ENCODE peak calls at places on chromosome 16, in five cellular contexts. X is cardiac muscle cell; H is breast epithelium; T is pancreas; Y is naive thymus-derived CD4-positive, alpha-beta T cell. I is an unnamed sample.

GRCh38 chr16:88298166-88298881 is 84.4 kb upstream of the ZNF469 start:
- DNase-seq in H (no peak), T (no peak), X (no peak), Y (no peak), I (no peak)

GRCh38 chr16:55499951-55500350 is 8.9 kb upstream of the LPCAT2 start:
- DNase-seq in T (no peak), Y (no peak), X (peak; percentile 32), H (peak; percentile 32), I (no peak)

GRCh38 chr16:11256657-11257130 is 690 bp upstream of the SOCS1 start:
- DNase-seq in Y (no peak), T (peak; percentile 45), X (peak; percentile 61), H (no peak), I (no peak)

GRCh38 chr16:48409839-48410610 is 24.8 kb upstream of the SIAH1 start:
- DNase-seq in H (peak; percentile 24), Y (no peak), X (no peak), T (peak; percentile 8), I (no peak)

GRCh38 chr16:12513057-12513790 is 290.5 kb downstream of the CPPED1 start:
- DNase-seq in H (no peak), X (no peak), Y (no peak), T (no peak), I (no peak)

GRCh38 chr16:12119562-12119961 is 143.0 kb downstream of the SNX29 start:
- DNase-seq in T (no peak), X (no peak), Y (no peak), H (no peak), I (no peak)

GRCh38 chr16:31382485-31383161 is 10.5 kb upstream of the ITGAD start:
- DNase-seq in X (peak; percentile 79), Y (peak; percentile 58), H (peak; percentile 33), T (peak; percentile 68), I (peak; percentile 66)

GRCh38 chr16:75471723-75472634 is 7.5 kb upstream of the TMEM170A start:
- DNase-seq in H (peak; percentile 34), Y (peak; percentile 34), T (peak; percentile 39), X (peak; percentile 76), I (peak; percentile 40)

GRCh38 chr16:72291121-72291520 is 119.2 kb upstream of the PMFBP1 start:
- DNase-seq in T (no peak), H (no peak), X (no peak), Y (no peak), I (no peak)

GRCh38 chr16:35302859-35303258 is 1843.4 kb downstream of the TP53TG3F start:
- DNase-seq in X (no peak), T (no peak), H (no peak), Y (no peak), I (no peak)

GRCh38 chr16:66881964-66882508 is 1.7 kb downstream of the PDP2 start:
- DNase-seq in H (no peak), T (no peak), X (no peak), Y (no peak), I (no peak)

GRCh38 chr16:24344791-24345190 is 88.7 kb downstream of the CACNG3 start:
- DNase-seq in X (no peak), Y (no peak), T (no peak), H (no peak), I (no peak)

GRCh38 chr16:495127-495748 is 32.3 kb upstream of the CAPN15 start:
- DNase-seq in X (peak; percentile 29), Y (peak; percentile 16), T (no peak), H (no peak), I (no peak)

GRCh38 chr16:64983226-64983625 is 138.6 kb downstream of the CDH11 start:
- DNase-seq in X (no peak), T (no peak), H (no peak), Y (no peak), I (no peak)

GRCh38 chr16:27330542-27330941 is 16.8 kb downstream of the IL4R start:
- DNase-seq in T (no peak), X (no peak), Y (no peak), H (peak; percentile 89), I (no peak)

GRCh38 chr16:85667841-85668413 is 20.8 kb downstream of the GINS2 start:
- DNase-seq in T (no peak), Y (no peak), X (no peak), H (no peak), I (no peak)

GRCh38 chr16:70809392-70810060 is 8.6 kb upstream of the VAC14 start:
- DNase-seq in Y (no peak), H (no peak), X (no peak), T (no peak), I (peak; percentile 23)

GRCh38 chr16:17852977-17853702 is 382.4 kb upstream of the XYLT1 start:
- DNase-seq in Y (no peak), H (no peak), X (no peak), T (no peak), I (no peak)

GRCh38 chr16:3152022-3152272 is 17.1 kb downstream of the ZNF213 start:
- DNase-seq in X (no peak), H (no peak), T (no peak), Y (no peak), I (no peak)

GRCh38 chr16:52294660-52295059 is 252.3 kb downstream of the TOX3 start:
- DNase-seq in Y (no peak), X (no peak), T (no peak), H (no peak), I (no peak)

GRCh38 chr16:87580855-87581261 is 21.4 kb upstream of the JPH3 start:
- DNase-seq in X (no peak), Y (no peak), H (no peak), T (no peak), I (no peak)

GRCh38 chr16:1466968-1467521 is 7.8 kb downstream of the CLCN7 start:
- DNase-seq in T (no peak), Y (no peak), H (no peak), X (no peak), I (no peak)

GRCh38 chr16:86604436-86605220 is 26.3 kb downstream of the FOXL1 start:
- DNase-seq in T (no peak), H (peak; percentile 32), X (no peak), Y (peak; percentile 44), I (peak; percentile 39)

GRCh38 chr16:89557230-89557935 is 3.1 kb upstream of the RPL13 start:
- DNase-seq in H (no peak), T (peak; percentile 62), X (peak; percentile 83), Y (peak; percentile 80), I (peak; percentile 88)

GRCh38 chr16:66275795-66276428 is 90.6 kb upstream of the CDH5 start:
- DNase-seq in H (no peak), X (peak; percentile 68), T (peak; percentile 20), Y (no peak), I (peak; percentile 43)

GRCh38 chr16:19810817-19811731 is 73.6 kb downstream of the GPRC5B start:
- DNase-seq in Y (no peak), T (no peak), H (no peak), X (no peak), I (no peak)

GRCh38 chr16:19812986-19813385 is 71.7 kb downstream of the GPRC5B start:
- DNase-seq in T (no peak), Y (no peak), H (no peak), X (no peak), I (no peak)

GRCh38 chr16:19808061-19808621 is 76.5 kb downstream of the GPRC5B start:
- DNase-seq in H (no peak), X (peak; percentile 79), T (peak; percentile 75), Y (no peak), I (no peak)

GRCh38 chr16:19809121-19809635 is 75.5 kb downstream of the GPRC5B start:
- DNase-seq in H (no peak), X (no peak), T (no peak), Y (no peak), I (no peak)

GRCh38 chr16:19809693-19810092 is 75.0 kb downstream of the GPRC5B start:
- DNase-seq in T (no peak), Y (no peak), X (no peak), H (no peak), I (no peak)
- H3K27ac ChIP-seq in T (peak overlapping the region; percentile 74), Y (no peak overlapping the region), X (no peak overlapping the region), H (no peak overlapping the region), I (no peak overlapping the region)

GRCh38 chr16:14286381-14287230 is 215.5 kb downstream of the MRTFB start:
- DNase-seq in H (no peak), X (no peak), T (no peak), Y (no peak), I (no peak)

GRCh38 chr16:14285542-14286380 is 214.6 kb downstream of the MRTFB start:
- DNase-seq in X (peak; percentile 94), Y (peak; percentile 99), T (peak; percentile 88), H (peak; percentile 89), I (peak; percentile 94)

GRCh38 chr16:14283786-14284185 is 212.7 kb downstream of the MRTFB start:
- DNase-seq in X (no peak), T (no peak), Y (no peak), H (no peak), I (no peak)

GRCh38 chr16:14284371-14284770 is 213.3 kb downstream of the MRTFB start:
- DNase-seq in H (no peak), T (no peak), Y (no peak), X (no peak), I (no peak)

DNA sequence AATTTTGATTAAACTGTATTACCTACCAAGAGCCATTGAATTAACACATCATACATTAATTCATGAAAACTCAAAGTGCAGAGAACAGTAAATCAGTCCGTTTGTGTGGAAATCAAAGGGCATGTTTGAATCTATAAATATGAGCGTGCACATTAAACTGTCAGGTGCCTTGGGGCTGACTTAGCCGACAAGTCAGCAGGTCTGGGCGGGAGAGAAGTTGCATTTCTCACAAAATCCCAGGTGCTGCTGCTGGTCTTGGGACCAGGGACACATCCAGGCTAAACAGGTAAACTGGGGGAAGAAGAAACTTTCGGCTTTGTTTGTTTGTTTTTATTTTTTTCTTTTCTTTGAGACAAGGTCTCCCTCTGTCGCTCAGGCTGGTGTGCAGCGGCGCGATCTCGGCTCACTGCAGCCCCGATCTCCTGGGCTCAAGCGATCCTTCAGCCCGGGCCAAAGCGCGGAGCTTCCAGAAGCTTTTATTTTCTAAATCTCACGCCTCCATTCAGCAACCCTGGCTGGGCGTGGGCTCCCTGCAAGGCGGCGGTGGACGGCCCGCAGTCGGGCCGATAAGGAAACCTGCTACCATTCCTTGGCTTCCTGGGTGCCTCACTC is 213.9 kb downstream of the MRTFB start:
- DNase-seq in H (peak; percentile 39), X (peak; percentile 71), T (peak; percentile 58), Y (no peak), I (no peak)
- H3K4me1 ChIP-seq in H (peaks cover 6% of the 10 kb centered on the region), X (no peaks in the 10 kb centered on the region), T (no peaks in the 10 kb centered on the region), Y (peaks cover 3% of the 10 kb centered on the region), I (peaks cover 9% of the 10 kb centered on the region)

GRCh38 chr16:56588781-56589140 is 567 bp upstream of the MT3 start:
- DNase-seq in H (no peak), Y (no peak), T (no peak), X (no peak), I (no peak)
- H3K4me3 ChIP-seq in H (peak overlapping the region; percentile 49), Y (peak overlapping the region; percentile 61), T (peak overlapping the region; percentile 37), X (peak overlapping the region; percentile 27), I (peak overlapping the region; percentile 84)

GRCh38 chr16:58030136-58030840 is 4.7 kb downstream of the MMP15 start:
- DNase-seq in T (no peak), X (no peak), Y (no peak), H (no peak), I (no peak)
- H3K27ac ChIP-seq in T (no peak overlapping the region), X (peak overlapping the region; percentile 93), Y (no peak overlapping the region), H (no peak overlapping the region), I (no peak overlapping the region)

I was measured in CD8-positive, alpha-beta T cell.